ENCODE peak calls at places on chromosomes 3 and 15, in five cellular contexts. W is Calu3; O is activated CD4-positive, alpha-beta memory T cell treated with anti-CD3 and anti-CD28 coated beads, Interleukin-2, amount 10 ng/mL, durations not matched to agents 7 days and 5 days; G is stimulated activated CD4-positive, alpha-beta T cell treated with anti-CD3 and anti-CD28 coated beads, Interleukin-2, amount 100 ng/mL, for 24 hours; H is T-helper 9 cell. A is an unnamed sample.

GRCh38 chr15:32718822-32719716 is 1.3 kb downstream of the GREM1 start:
- DNase-seq in W (no peak), O (no peak), G (no peak), H (no peak), A (peak)

GRCh38 chr15:77354064-77354463 is 65.8 kb downstream of the PEAK1 start:
- DNase-seq in W (peak), O (no peak), G (no peak), H (no peak), A (no peak)

GRCh38 chr3:20074226-20075063 is 34.2 kb downstream of the KAT2B start:
- DNase-seq in W (no peak), O (no peak), G (no peak), H (no peak), A (no peak)

GRCh38 chr3:195020185-195020584 is 250.8 kb downstream of the XXYLT1 start:
- DNase-seq in W (no peak), O (no peak), G (no peak), H (no peak), A (no peak)

GRCh38 chr15:100309984-100310291 is 31.8 kb downstream of the ADAMTS17 start:
- DNase-seq in W (no peak), O (no peak), G (no peak), H (no peak), A (no peak)

GRCh38 chr15:28942046-28942445 is 56.3 kb downstream of the APBA2 start:
- DNase-seq in W (no peak), O (no peak), G (peak), H (no peak), A (no peak)

GRCh38 chr15:73972984-73973682 is 19.0 kb downstream of the STOML1 start:
- DNase-seq in W (peak), O (peak), G (peak), H (peak), A (peak)

GRCh38 chr15:88342666-88343065 is 86.1 kb upstream of the NTRK3 start:
- DNase-seq in W (no peak), O (no peak), G (no peak), H (no peak), A (no peak)

GRCh38 chr15:45630958-45631691 is 3.7 kb upstream of the SQOR start:
- DNase-seq in W (no peak), O (no peak), G (no peak), H (no peak), A (peak)

GRCh38 chr15:78618490-78618934 is 2.3 kb downstream of the CHRNA3 start:
- DNase-seq in W (peak), O (peak), G (peak), H (peak), A (peak)

GRCh38 chr15:69616558-69616957 is 163.9 kb downstream of the RPLP1 start:
- DNase-seq in W (no peak), O (no peak), G (no peak), H (no peak), A (no peak)

GRCh38 chr3:128416578-128417150 is 50.0 kb downstream of the DNAJB8 start:
- DNase-seq in W (peak), O (no peak), G (no peak), H (no peak), A (peak)

GRCh38 chr3:165206454-165207266 is 10.5 kb upstream of the SLITRK3 start:
- DNase-seq in W (peak), O (peak), G (peak), H (no peak), A (peak)

GRCh38 chr15:100373037-100373896 is 31.5 kb upstream of the ADAMTS17 start:
- DNase-seq in W (no peak), O (no peak), G (no peak), H (no peak), A (peak)

GRCh38 chr3:5292512-5292911 is 105.0 kb downstream of the EDEM1 start:
- DNase-seq in W (no peak), O (no peak), G (no peak), H (no peak), A (no peak)

GRCh38 chr3:14057701-14058100 is 67.0 kb downstream of the CHCHD4 start:
- DNase-seq in W (peak), O (no peak), G (no peak), H (no peak), A (no peak)

GRCh38 chr15:67025719-67026118 is 39.7 kb upstream of the SMAD3 start:
- DNase-seq in W (peak), O (no peak), G (no peak), H (no peak), A (no peak)

GRCh38 chr3:192434186-192434585 is 293.2 kb downstream of the FGF12 start:
- DNase-seq in W (no peak), O (no peak), G (no peak), H (no peak), A (no peak)

GRCh38 chr3:194269610-194270145 is 81.5 kb downstream of the CPN2 start:
- DNase-seq in W (peak), O (no peak), G (no peak), H (no peak), A (peak)

GRCh38 chr15:100049483-100049882 is 292.3 kb downstream of the ADAMTS17 start:
- DNase-seq in W (no peak), O (no peak), G (no peak), H (no peak), A (no peak)

GRCh38 chr3:86739244-86739643 is 251.7 kb downstream of the VGLL3 start:
- DNase-seq in W (no peak), O (no peak), G (no peak), H (no peak), A (no peak)

GRCh38 chr3:149332227-149332765 is 1.1 kb downstream of the TM4SF18 start:
- DNase-seq in W (no peak), O (no peak), G (no peak), H (no peak), A (no peak)

GRCh38 chr3:46006646-46007045 is 11.0 kb upstream of the FYCO1 start:
- DNase-seq in W (no peak), O (no peak), G (no peak), H (no peak), A (peak)

GRCh38 chr15:48385431-48385830 is 54.2 kb downstream of the DUT start:
- DNase-seq in W (no peak), O (no peak), G (no peak), H (no peak), A (no peak)

GRCh38 chr3:196707566-196707965 is 4.5 kb downstream of the CEP19 start:
- DNase-seq in W (no peak), O (no peak), G (no peak), H (no peak), A (no peak)

GRCh38 chr3:31885235-31885634 is 95.8 kb downstream of the OSBPL10 start:
- DNase-seq in W (no peak), O (no peak), G (no peak), H (no peak), A (no peak)

GRCh38 chr3:194871143-194871863 is 185.6 kb downstream of the FAM43A start:
- DNase-seq in W (peak), O (no peak), G (no peak), H (no peak), A (peak)